ENCODE peak calls at places on chromosomes 16 and 17, in seven cellular contexts. S is mesothelial cell of epicardium; D is CD8-positive, alpha-beta T cell; G is hepatocyte; F is kidney epithelial cell; C is LNCaP clone FGC; Q is AG09309. N is an unnamed sample.

GRCh38 chr17:42845918-42846593 is 1.7 kb downstream of the AOC2 start:
- DNase-seq in F (no peak), Q (no peak), G (no peak), S (no peak), C (no peak), D (no peak), N (no peak)

GRCh38 chr17:78568494-78569115 is 8.6 kb downstream of the DNAH17 start:
- DNase-seq in G (peak), C (no peak), F (peak), D (no peak), S (no peak), Q (no peak), N (peak)

GRCh38 chr17:45325810-45326209 is 9.0 kb upstream of the MAP3K14 start:
- DNase-seq in F (no peak), S (no peak), C (no peak), Q (no peak), D (no peak), G (no peak), N (no peak)

GRCh38 chr17:40696651-40697072 is 6.9 kb downstream of the KRT24 start:
- DNase-seq in Q (no peak), D (no peak), F (no peak), C (peak), S (no peak), G (no peak), N (no peak)

GRCh38 chr17:3659541-3660111 is 8.8 kb downstream of the TAX1BP3 start:
- DNase-seq in F (no peak), C (no peak), S (no peak), D (no peak), Q (peak), G (peak), N (no peak)

GRCh38 chr16:22282254-22282892 is 14.8 kb upstream of the POLR3E start:
- DNase-seq in C (no peak), G (no peak), S (no peak), D (no peak), F (no peak), Q (no peak), N (no peak)

GRCh38 chr16:82034981-82035612 is at the start of gene HSD17B2:
- DNase-seq in G (peak), D (no peak), C (no peak), S (no peak), F (peak), Q (no peak), N (no peak)

GRCh38 chr16:68596266-68596665 is 48.8 kb upstream of the CDH3 start:
- DNase-seq in D (no peak), S (no peak), C (no peak), F (no peak), G (no peak), Q (no peak), N (no peak)

GRCh38 chr16:66182592-66182991 is 183.9 kb upstream of the CDH5 start:
- DNase-seq in F (no peak), S (no peak), D (no peak), G (no peak), C (no peak), Q (no peak), N (no peak)

GRCh38 chr17:47072881-47073280 is 93.8 kb upstream of the RPRML start:
- DNase-seq in G (no peak), S (no peak), C (no peak), Q (no peak), F (no peak), D (no peak), N (peak)

GRCh38 chr17:28384281-28385036 is 13.0 kb downstream of the SARM1 start:
- DNase-seq in Q (no peak), G (peak), C (peak), F (no peak), S (no peak), D (peak), N (no peak)

DNA sequence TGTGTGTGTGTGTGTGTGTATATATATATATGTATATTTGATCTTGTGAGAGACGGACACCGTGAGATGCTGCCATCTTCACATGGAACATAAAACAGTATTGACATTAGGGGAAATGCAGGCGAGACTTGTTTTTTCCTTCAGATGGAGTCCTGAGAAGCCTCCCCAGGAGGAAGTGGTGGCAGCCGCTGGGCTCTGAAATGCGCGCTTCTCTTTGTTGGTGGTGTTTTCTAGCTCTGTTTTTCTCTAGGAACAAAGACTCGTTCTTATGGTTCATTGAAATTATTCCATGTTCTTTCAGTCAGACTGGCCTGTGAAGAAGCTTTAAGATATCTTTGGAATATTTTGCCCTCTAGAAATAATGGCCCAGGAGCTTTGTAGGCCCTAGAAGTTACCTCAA is 32.9 kb downstream of the SNX29 start:
- DNase-seq in D (peak), S (no peak), Q (no peak), F (no peak), C (no peak), G (no peak), N (no peak)
- TF ChIP-seq CTCF in D (no peak), S (no peak), Q (no peak), F (no peak), C (no peak), G (no peak), N (no peak)

GRCh38 chr17:51711581-51711980 is 446.9 kb downstream of the CA10 start:
- DNase-seq in G (no peak), Q (no peak), D (no peak), C (no peak), F (no peak), S (no peak), N (no peak)
- TF ChIP-seq CTCF in G (no peak), Q (no peak), D (no peak), C (no peak), F (no peak), S (no peak), N (no peak)

GRCh38 chr17:18323007-18323406 is 7.9 kb downstream of the SMCR8 start:
- DNase-seq in S (no peak), Q (no peak), F (no peak), G (no peak), C (no peak), D (no peak), N (no peak)
- TF ChIP-seq CTCF in S (no peak), Q (peak), F (no peak), G (no peak), C (peak), D (no peak), N (peak)

GRCh38 chr16:29011112-29011511 is 26.3 kb downstream of the LAT start:
- DNase-seq in C (no peak), S (no peak), F (no peak), D (no peak), G (no peak), Q (no peak), N (no peak)
- TF ChIP-seq CTCF in C (no peak), S (no peak), F (peak), D (no peak), G (no peak), Q (no peak), N (no peak)

DNA sequence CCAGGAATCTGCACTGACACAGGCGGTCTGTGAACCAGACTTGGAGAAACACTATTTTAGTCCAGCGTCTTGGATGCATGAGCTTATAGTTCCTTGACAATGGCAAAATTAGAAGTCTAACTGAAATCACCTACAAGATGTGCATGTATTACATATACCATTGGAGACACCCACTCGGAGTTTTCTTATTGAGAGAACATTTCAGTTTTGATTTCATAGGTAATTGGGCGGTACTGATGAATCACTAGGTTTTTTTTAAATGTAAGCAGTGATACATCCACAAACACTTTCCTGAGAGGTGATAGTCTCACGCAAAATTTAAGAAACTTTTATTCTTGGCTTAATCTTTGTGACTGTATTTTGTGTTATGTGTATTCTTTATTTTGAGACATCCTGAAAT is 69.8 kb downstream of the PRKCA start:
- DNase-seq in Q (no peak), C (no peak), S (no peak), F (no peak), G (no peak), D (no peak), N (no peak)
- TF ChIP-seq CTCF in Q (no peak), C (no peak), S (no peak), F (no peak), G (no peak), D (no peak), N (no peak)

GRCh38 chr17:82933911-82934310 is 94.1 kb upstream of the ZNF750 start:
- DNase-seq in S (no peak), G (no peak), F (no peak), Q (no peak), C (no peak), D (no peak), N (no peak)
- TF ChIP-seq CTCF in S (no peak), G (peak), F (peak), Q (no peak), C (peak), D (no peak), N (no peak)

GRCh38 chr16:70511833-70512232 is 11.5 kb downstream of the COG4 start:
- DNase-seq in Q (no peak), F (no peak), G (no peak), D (no peak), S (no peak), C (no peak), N (no peak)

GRCh38 chr16:70510216-70510615 is 13.1 kb downstream of the COG4 start:
- DNase-seq in S (no peak), D (no peak), F (no peak), C (no peak), Q (no peak), G (no peak), N (no peak)

GRCh38 chr16:70512456-70512855 is 10.9 kb downstream of the COG4 start:
- DNase-seq in Q (peak), S (no peak), D (no peak), C (no peak), F (no peak), G (no peak), N (no peak)

DNA sequence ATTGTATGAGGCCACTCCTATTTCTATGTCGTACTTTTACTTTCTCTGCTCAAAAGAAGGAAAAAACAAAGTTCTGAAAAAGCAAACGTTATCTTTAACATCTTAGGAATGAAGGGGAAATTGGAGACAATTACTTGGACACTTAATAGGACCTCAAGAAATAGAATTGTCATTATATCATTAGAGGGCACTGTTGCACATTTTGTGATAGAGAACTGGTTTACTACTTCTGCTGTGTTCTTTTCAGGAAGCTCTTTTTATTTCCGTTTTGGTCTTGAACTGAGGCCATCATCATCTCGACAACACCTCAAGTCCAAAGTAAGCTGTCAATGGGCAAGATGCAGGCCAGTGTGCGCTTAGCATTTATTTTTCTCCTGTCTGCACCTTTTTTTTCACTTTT is 14.6 kb downstream of the COG4 start:
- DNase-seq in F (no peak), G (no peak), S (no peak), D (no peak), Q (no peak), C (no peak), N (no peak)
- TF ChIP-seq CTCF in F (no peak), G (peak), S (no peak), D (no peak), Q (peak), C (peak), N (peak)

GRCh38 chr16:53129281-53130192 is 74.7 kb downstream of the CHD9 start:
- DNase-seq in C (no peak), D (no peak), F (no peak), G (peak), Q (no peak), S (peak), N (no peak)

GRCh38 chr16:53131363-53132071 is 76.7 kb downstream of the CHD9 start:
- DNase-seq in G (peak), Q (no peak), F (no peak), S (peak), C (no peak), D (peak), N (peak)

GRCh38 chr16:53132406-53132805 is 77.6 kb downstream of the CHD9 start:
- DNase-seq in F (no peak), Q (no peak), D (no peak), S (no peak), C (no peak), G (no peak), N (no peak)

GRCh38 chr16:53131050-53131362 is 76.2 kb downstream of the CHD9 start:
- DNase-seq in G (no peak), S (no peak), D (no peak), F (no peak), Q (no peak), C (no peak), N (no peak)

GRCh38 chr16:53130193-53131049 is 75.6 kb downstream of the CHD9 start:
- DNase-seq in D (peak), S (peak), G (peak), F (peak), Q (peak), C (peak), N (peak)
- TF ChIP-seq CTCF in D (no peak), S (peak), G (peak), F (peak), Q (peak), C (peak), N (peak)

N was measured in CD14-positive monocyte.